ENCODE peak calls at places on chromosomes 1 and 21, in four cellular contexts. X is stimulated activated CD4-positive, alpha-beta T cell treated with anti-CD3 and anti-CD28 coated beads, Interleukin-15, amount 100 ng/mL, for 24 hours; K is NCI-H2029; E is NCI-H1092 treated with DMSO at 0.1 percent for 48 hours. D is an unnamed sample.

GRCh38 chr1:67484492-67484891 is 54.3 kb upstream of the SERBP1 start:
- DNase-seq in K (no peak), E (no peak), X (no peak), D (no peak)

GRCh38 chr1:67201891-67202290 is 35.6 kb downstream of the IL23R start:
- DNase-seq in K (no peak), E (no peak), X (no peak), D (no peak)

GRCh38 chr1:6254691-6255090 is 6.2 kb downstream of the GPR153 start:
- DNase-seq in E (no peak), X (no peak), K (no peak), D (no peak)

GRCh38 chr1:87329756-87330200 is 1.1 kb downstream of the LMO4 start:
- DNase-seq in E (peak), X (no peak), K (no peak), D (no peak)

GRCh38 chr1:88462481-88463261 is 221.4 kb upstream of the PKN2 start:
- DNase-seq in X (peak), E (peak), K (no peak), D (peak)

GRCh38 chr1:112808861-112809684 is 93.9 kb upstream of the PPM1J start:
- DNase-seq in X (peak), K (peak), E (peak), D (peak)

GRCh38 chr1:214515544-214516433 is 35.6 kb downstream of the PTPN14 start:
- DNase-seq in X (no peak), E (no peak), K (no peak), D (no peak)

GRCh38 chr21:36564647-36565046 is 84.7 kb upstream of the CLDN14 start:
- DNase-seq in K (no peak), E (no peak), X (no peak), D (no peak)

GRCh38 chr1:199463521-199464127 is 563.9 kb upstream of the NR5A2 start:
- DNase-seq in K (peak), X (peak), E (no peak), D (peak)

GRCh38 chr1:89622895-89623294 is 10.0 kb upstream of the LRRC8C start:
- DNase-seq in X (no peak), K (no peak), E (no peak), D (no peak)

GRCh38 chr1:147762233-147763024 is 2.0 kb upstream of the GJA5 start:
- DNase-seq in K (no peak), E (no peak), X (no peak), D (no peak)

GRCh38 chr1:8660455-8660854 is 157.0 kb downstream of the RERE start:
- DNase-seq in X (no peak), E (no peak), K (no peak), D (no peak)

GRCh38 chr21:44854391-44854663 is 19.2 kb downstream of the PTTG1IP start:
- DNase-seq in K (no peak), E (no peak), X (no peak), D (no peak)

GRCh38 chr21:37496972-37497371 is 130.4 kb downstream of the DYRK1A start:
- DNase-seq in X (no peak), K (no peak), E (no peak), D (no peak)

GRCh38 chr1:165894591-165894990 is 67.2 kb downstream of the UCK2 start:
- DNase-seq in E (no peak), K (no peak), X (no peak), D (no peak)

GRCh38 chr1:195717651-195718050 is 890.6 kb downstream of the KCNT2 start:
- DNase-seq in K (no peak), X (no peak), E (peak), D (no peak)